ENCODE peak calls at places on chromosomes 4 and X, in four cellular contexts. C is heart left ventricle, L is A549, O is astrocyte of the spinal cord. H is an unnamed sample.

GRCh38 chrX:111322231-111322855 is 52.1 kb upstream of the CAPN6 start:
- DNase-seq in O (no peak), C (no peak), L (no peak), H (no peak)

GRCh38 chr4:31946456-31946855 is 1226.3 kb downstream of the PCDH7 start:
- DNase-seq in L (no peak), O (no peak), C (no peak), H (no peak)

GRCh38 chr4:83011779-83012630 is 1.4 kb upstream of the LIN54 start:
- DNase-seq in O (peak), C (peak), L (no peak), H (no peak)

GRCh38 chrX:121000589-121000988 is 15.0 kb upstream of the CT47A1 start:
- DNase-seq in O (peak), L (no peak), C (no peak), H (peak)

GRCh38 chrX:53184836-53185235 is 40.2 kb downstream of the KDM5C start:
- DNase-seq in C (no peak), L (no peak), O (peak), H (no peak)

GRCh38 chr4:118770741-118771187 is 65.2 kb downstream of the SEC24D start:
- DNase-seq in L (no peak), O (no peak), C (no peak), H (no peak)

GRCh38 chr4:10684631-10685030 is at the start of gene CLNK:
- DNase-seq in L (no peak), C (no peak), O (no peak), H (peak)

GRCh38 chr4:83582289-83582756 is 46.4 kb downstream of the GPAT3 start:
- DNase-seq in C (peak), L (no peak), O (peak), H (no peak)

GRCh38 chr4:150037251-150037856 is 40.9 kb upstream of the DCLK2 start:
- DNase-seq in O (no peak), C (no peak), L (no peak), H (no peak)

DNA sequence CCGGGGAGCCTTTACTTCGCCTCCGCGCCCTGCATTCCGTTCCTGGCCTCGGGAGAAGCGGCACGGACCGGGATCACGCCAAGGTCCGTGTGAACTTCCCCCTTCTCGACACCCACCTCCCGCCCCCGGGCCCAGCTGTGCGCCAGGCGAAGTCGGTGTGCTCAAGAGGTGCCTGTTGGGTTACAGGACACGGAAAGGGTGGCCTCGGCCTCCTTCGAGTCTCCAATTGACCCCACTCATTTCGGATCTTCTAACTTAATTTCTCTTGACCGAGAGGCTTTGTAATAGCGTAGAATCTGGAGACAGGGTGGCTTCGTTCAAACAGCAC is 444 bp downstream of the PDHA1 start:
- DNase-seq in C (no peak), O (no peak), L (no peak), H (no peak)
- H3K4me3 ChIP-seq in C (peak), O (peak), L (peak), H (peak)

GRCh38 chr4:152935661-152936445 is at the start of gene FHDC1:
- DNase-seq in O (no peak), L (no peak), C (no peak), H (no peak)
- TF ChIP-seq CTCF in O (no peak), L (no peak), C (no peak), H (no peak)

GRCh38 chrX:78139160-78140123 is at the start of gene TAF9B:
- DNase-seq in L (peak), C (peak), O (peak), H (peak)

DNA sequence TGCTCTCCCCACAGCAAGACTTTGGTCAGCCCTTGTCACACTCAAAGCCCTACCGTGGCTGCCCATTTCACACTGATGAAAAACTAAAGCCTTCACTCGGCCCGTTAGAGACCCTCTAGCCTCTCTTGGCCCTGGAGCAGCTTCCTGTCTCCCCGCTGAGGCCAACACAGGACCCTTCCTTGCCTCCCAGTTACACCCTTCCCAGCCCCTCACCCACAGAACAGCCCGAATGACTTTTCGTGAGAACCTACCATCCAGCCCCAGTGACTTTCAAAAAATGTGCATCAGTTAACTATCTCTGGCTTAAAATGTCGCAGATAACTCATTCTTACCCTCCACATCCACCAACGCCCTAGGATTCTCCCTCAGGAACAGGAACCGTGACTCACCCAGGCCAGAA is 756 bp upstream of the TAF9B start:
- DNase-seq in C (no peak), O (no peak), L (no peak), H (no peak)
- H3K4me3 ChIP-seq in C (peak), O (no peak), L (peak), H (no peak)

GRCh38 chr4:73068496-73069337 is 799 bp downstream of the COX18 start:
- DNase-seq in C (no peak), O (peak), L (no peak), H (no peak)
- TF ChIP-seq CTCF in C (no peak), O (no peak), L (no peak), H (no peak)

GRCh38 chr4:53500552-53500951 is 90.7 kb downstream of the LNX1 start:
- DNase-seq in L (no peak), C (no peak), O (no peak), H (no peak)

GRCh38 chr4:53498712-53499111 is 92.6 kb downstream of the LNX1 start:
- DNase-seq in O (no peak), C (no peak), L (no peak), H (no peak)

GRCh38 chr4:53499791-53500190 is 91.5 kb downstream of the LNX1 start:
- DNase-seq in L (no peak), C (no peak), O (no peak), H (no peak)

GRCh38 chr4:53494851-53495250 is 96.4 kb downstream of the LNX1 start:
- DNase-seq in O (no peak), C (no peak), L (no peak), H (no peak)

GRCh38 chr4:53497446-53498069 is 93.7 kb downstream of the LNX1 start:
- DNase-seq in O (peak), C (peak), L (no peak), H (no peak)
- H3K4me3 ChIP-seq in O (no peak), C (no peak), L (no peak), H (no peak)

DNA sequence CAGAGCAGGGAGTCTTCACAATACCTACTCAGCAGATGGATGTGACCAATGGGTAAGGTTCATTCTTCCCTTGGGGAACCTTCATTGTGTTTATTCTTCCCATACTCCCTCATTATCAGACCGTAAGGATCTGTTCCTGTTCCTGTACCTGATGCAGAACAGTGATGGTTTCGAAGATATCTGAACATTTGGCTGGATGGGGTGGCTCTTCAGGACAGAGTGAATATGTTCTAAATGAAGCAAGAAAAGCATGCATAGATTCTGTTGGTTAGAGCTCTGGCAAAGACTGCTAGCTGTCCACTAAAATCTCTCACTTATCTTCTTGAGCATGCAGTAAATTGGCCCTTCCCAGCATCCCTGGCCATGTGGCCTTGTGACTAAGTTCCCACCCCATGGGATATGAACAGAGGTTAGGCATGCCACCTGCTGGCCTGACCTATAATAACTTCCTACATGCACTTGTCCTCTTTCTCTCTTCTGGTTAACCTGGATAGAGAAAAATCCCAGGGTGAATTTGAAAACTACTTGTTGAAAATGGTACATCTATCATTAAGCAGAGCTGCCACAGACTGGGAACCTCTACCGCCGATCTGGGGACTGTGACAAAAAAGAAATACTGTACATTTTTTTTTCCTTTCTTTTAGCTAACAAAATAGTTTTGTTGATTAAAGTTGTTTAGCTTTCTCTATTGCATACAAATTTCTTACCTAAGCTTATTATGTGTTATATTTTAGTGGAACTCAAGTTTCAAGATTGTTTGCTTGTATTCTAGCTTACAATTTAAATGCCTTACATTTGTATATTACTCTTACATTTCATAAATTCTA is 60.0 kb upstream of the BANK1 start:
- DNase-seq in L (peak), O (peak), C (peak), H (peak)
- TF ChIP-seq CTCF in L (peak), O (peak), C (peak), H (peak)

GRCh38 chr4:139902328-139903217 is 237.0 kb downstream of the MGST2 start:
- DNase-seq in O (peak), C (no peak), L (no peak), H (no peak)

GRCh38 chr4:139903845-139904244 is 238.2 kb downstream of the MGST2 start:
- DNase-seq in O (no peak), C (no peak), L (no peak), H (no peak)

GRCh38 chr4:139900964-139901376 is 235.4 kb downstream of the MGST2 start:
- DNase-seq in O (no peak), L (no peak), C (no peak), H (no peak)

GRCh38 chr4:139899346-139899745 is 233.7 kb downstream of the MGST2 start:
- DNase-seq in C (no peak), O (no peak), L (no peak), H (no peak)

GRCh38 chr4:139901516-139902327 is 236.1 kb downstream of the MGST2 start:
- DNase-seq in O (peak), C (no peak), L (no peak), H (no peak)
- H3K4me3 ChIP-seq in O (peak), C (peak), L (no peak), H (no peak)

GRCh38 chrX:116526010-116526409 is 63.2 kb upstream of the CT83 start:
- DNase-seq in L (no peak), O (no peak), C (no peak), H (no peak)
- TF ChIP-seq CTCF in L (no peak), O (no peak), C (no peak), H (no peak)

DNA sequence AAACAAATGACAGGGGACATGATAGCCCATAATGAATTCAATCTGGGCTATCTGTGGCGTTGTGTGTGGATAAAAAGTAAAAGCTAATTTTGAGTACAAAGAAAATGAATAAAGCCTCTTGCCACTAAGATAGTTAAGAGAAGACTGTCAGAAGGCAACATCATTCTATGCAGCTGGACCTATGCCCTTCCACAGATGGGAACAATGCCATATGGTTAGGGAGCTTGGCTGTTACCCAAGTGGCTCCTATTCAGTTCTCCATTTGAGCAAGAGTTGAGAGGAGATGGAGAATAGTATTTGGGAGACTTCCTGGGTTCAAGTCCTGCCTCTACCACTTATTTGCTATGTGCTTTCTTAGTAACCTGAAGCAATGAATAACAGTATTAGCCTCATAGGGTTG is 107.7 kb downstream of the ANXA3 start:
- DNase-seq in O (peak), C (no peak), L (no peak), H (no peak)
- H3K4me3 ChIP-seq in O (no peak), C (no peak), L (no peak), H (no peak)

GRCh38 chr4:122652379-122652778 is 31.5 kb upstream of the IL21 start:
- DNase-seq in C (no peak), L (peak), O (peak), H (no peak)
- TF ChIP-seq CTCF in C (peak), L (peak), O (peak), H (peak)